ENCODE peak calls at places on chromosomes 13 and 19, in nine cellular contexts. B, E, K, G, S, R, L, T and I are unnamed samples.

GRCh38 chr13:43596924-43597598 is 189.7 kb downstream of the ENOX1 start:
- DNase-seq in L (no peak), S (no peak), K (no peak), E (no peak), B (no peak), G (no peak), T (no peak), R (no peak), I (no peak)

GRCh38 chr19:4742717-4743646 is 19.3 kb upstream of the DPP9 start:
- DNase-seq in K (no peak), E (no peak), T (no peak), S (peak), L (peak), B (peak), G (no peak), R (no peak), I (no peak)

GRCh38 chr19:18063463-18063862 is 23.3 kb downstream of the IL12RB1 start:
- DNase-seq in S (peak), R (peak), L (peak), B (peak), T (no peak), E (no peak), K (no peak), G (no peak), I (peak)

GRCh38 chr13:110713981-110714797 is 689 bp downstream of the ING1 start:
- DNase-seq in R (peak), G (no peak), K (peak), E (peak), T (peak), S (peak), B (peak), L (peak), I (peak)

GRCh38 chr13:113403255-113404104 is 39.5 kb upstream of the GRTP1 start:
- DNase-seq in S (no peak), L (no peak), R (no peak), E (no peak), B (no peak), K (no peak), G (no peak), T (no peak), I (no peak)

GRCh38 chr19:9435279-9436268 is at the start of gene ZNF266:
- DNase-seq in E (peak), R (peak), K (peak), S (peak), L (peak), B (peak), T (peak), G (peak), I (peak)

GRCh38 chr19:53945998-53946397 is 16.7 kb upstream of the CACNG8 start:
- DNase-seq in B (no peak), T (no peak), L (no peak), S (no peak), R (no peak), K (no peak), G (no peak), E (no peak), I (no peak)

GRCh38 chr13:75798353-75799245 is 162.5 kb downstream of the LMO7 start:
- DNase-seq in K (peak), B (no peak), L (no peak), E (no peak), G (peak), T (no peak), R (peak), S (no peak), I (peak)

GRCh38 chr13:22235950-22236290 is 565.0 kb downstream of the FGF9 start:
- DNase-seq in K (no peak), B (peak), G (no peak), E (no peak), L (no peak), T (no peak), R (no peak), S (peak), I (no peak)

GRCh38 chr13:45325806-45326205 is 15.2 kb downstream of the TPT1 start:
- DNase-seq in B (no peak), K (peak), S (no peak), G (no peak), R (peak), E (no peak), L (no peak), T (no peak), I (peak)

GRCh38 chr13:44148159-44148929 is 225.3 kb upstream of the SERP2 start:
- DNase-seq in K (peak), G (no peak), L (no peak), S (peak), E (no peak), T (no peak), B (no peak), R (peak), I (no peak)

GRCh38 chr19:5048091-5048726 is 79.3 kb downstream of the KDM4B start:
- DNase-seq in S (peak), L (peak), R (peak), K (peak), G (no peak), E (peak), B (peak), T (no peak), I (peak)

GRCh38 chr19:11321206-11322126 is 18.0 kb downstream of the RAB3D start:
- DNase-seq in K (no peak), T (no peak), S (no peak), E (no peak), G (no peak), B (peak), R (no peak), L (no peak), I (no peak)

GRCh38 chr13:101614491-101614890 is 162.0 kb downstream of the ITGBL1 start:
- DNase-seq in B (no peak), R (no peak), G (no peak), K (no peak), L (no peak), E (no peak), S (peak), T (no peak), I (no peak)

GRCh38 chr19:49758292-49758691 is 4.8 kb downstream of the TSKS start:
- DNase-seq in R (peak), L (no peak), G (no peak), E (no peak), B (no peak), S (no peak), K (peak), T (no peak), I (no peak)

GRCh38 chr13:26208292-26208691 is 13.8 kb downstream of the RNF6 start:
- DNase-seq in R (no peak), E (no peak), S (no peak), G (no peak), B (no peak), K (no peak), T (no peak), L (no peak), I (no peak)

GRCh38 chr13:21611385-21611784 is 7.4 kb upstream of the MICU2 start:
- DNase-seq in T (no peak), G (no peak), R (no peak), L (no peak), E (no peak), K (no peak), S (no peak), B (no peak), I (no peak)

GRCh38 chr13:105519766-105520165 is 1015.7 kb downstream of the EFNB2 start:
- DNase-seq in B (no peak), G (no peak), K (no peak), S (no peak), R (no peak), E (no peak), T (no peak), L (no peak), I (no peak)

GRCh38 chr19:50657222-50657669 is 8.0 kb downstream of the C19orf81 start:
- DNase-seq in R (no peak), E (no peak), B (no peak), L (no peak), K (no peak), T (no peak), S (no peak), G (no peak), I (no peak)

GRCh38 chr13:46893221-46893620 is 3.6 kb downstream of the HTR2A start:
- DNase-seq in K (peak), R (no peak), S (peak), T (no peak), G (no peak), B (peak), E (no peak), L (no peak), I (no peak)

GRCh38 chr19:55439052-55439451 is 4.0 kb downstream of the SHISA7 start:
- DNase-seq in B (no peak), E (no peak), G (no peak), K (no peak), T (no peak), R (no peak), L (no peak), S (no peak), I (no peak)

GRCh38 chr19:4213116-4213515 is 16.2 kb upstream of the EBI3 start:
- DNase-seq in T (no peak), S (no peak), K (no peak), R (no peak), E (no peak), B (no peak), G (no peak), L (no peak), I (no peak)

GRCh38 chr13:113898391-113898790 is 34.5 kb upstream of the GAS6 start:
- DNase-seq in E (no peak), K (no peak), S (no peak), G (no peak), L (no peak), T (no peak), R (no peak), B (no peak), I (no peak)

GRCh38 chr19:49106648-49107135 is 7.5 kb upstream of the LIN7B start:
- DNase-seq in S (peak), G (peak), K (peak), B (peak), L (peak), R (peak), E (peak), T (peak), I (peak)

GRCh38 chr13:66673401-66673800 is 556.7 kb downstream of the PCDH9 start:
- DNase-seq in T (no peak), E (no peak), K (peak), R (no peak), L (no peak), B (no peak), G (no peak), S (no peak), I (no peak)

GRCh38 chr13:66992183-66992582 is 238.0 kb downstream of the PCDH9 start:
- DNase-seq in K (no peak), G (no peak), E (peak), S (no peak), L (no peak), B (no peak), T (no peak), R (no peak), I (no peak)

GRCh38 chr13:113112893-113113845 is 7.6 kb downstream of the F7 start:
- DNase-seq in S (no peak), B (no peak), K (no peak), R (no peak), E (no peak), T (no peak), L (no peak), G (no peak), I (no peak)

GRCh38 chr19:35585844-35586243 is at the start of gene PMIS2:
- DNase-seq in L (peak), K (no peak), T (no peak), B (peak), S (peak), R (no peak), E (peak), G (no peak), I (no peak)

GRCh38 chr13:80436571-80437169 is 95.7 kb upstream of the SPRY2 start:
- DNase-seq in G (no peak), E (no peak), K (no peak), T (no peak), S (no peak), L (no peak), B (no peak), R (no peak), I (no peak)

GRCh38 chr19:58538257-58539168 is 5.4 kb upstream of the TRIM28 start:
- DNase-seq in K (no peak), S (peak), T (no peak), B (peak), G (no peak), E (no peak), R (no peak), L (no peak), I (peak)

GRCh38 chr19:11378319-11379189 is 4.1 kb downstream of the SWSAP1 start:
- DNase-seq in T (no peak), E (peak), L (peak), R (peak), B (peak), S (peak), K (peak), G (no peak), I (peak)

GRCh38 chr13:40755082-40755755 is 15.8 kb downstream of the MRPS31 start:
- DNase-seq in T (no peak), K (no peak), G (no peak), E (peak), L (no peak), S (no peak), R (no peak), B (no peak), I (no peak)

GRCh38 chr13:29721766-29722165 is 126.3 kb upstream of the SLC7A1 start:
- DNase-seq in B (no peak), L (no peak), R (no peak), G (no peak), E (no peak), S (no peak), T (no peak), K (no peak), I (no peak)

GRCh38 chr19:37933965-37934364 is 27.0 kb downstream of the SIPA1L3 start:
- DNase-seq in S (no peak), R (no peak), E (no peak), K (peak), T (no peak), G (no peak), L (no peak), B (no peak), I (peak)

GRCh38 chr19:10228925-10229324 is 2.2 kb downstream of the S1PR2 start:
- DNase-seq in B (peak), R (peak), G (no peak), T (peak), S (peak), E (peak), L (peak), K (peak), I (peak)

GRCh38 chr19:4053423-4054324 is 13.0 kb downstream of the ZBTB7A start:
- DNase-seq in E (no peak), T (no peak), G (no peak), K (peak), L (no peak), B (no peak), S (no peak), R (no peak), I (no peak)

GRCh38 chr13:48642061-48642460 is 11.7 kb upstream of the CYSLTR2 start:
- DNase-seq in S (no peak), L (no peak), E (no peak), K (no peak), B (no peak), R (no peak), T (no peak), G (no peak), I (no peak)

GRCh38 chr19:35349614-35350521 is 2.2 kb downstream of the FFAR1 start:
- DNase-seq in B (no peak), R (no peak), E (peak), K (no peak), G (no peak), L (no peak), S (no peak), T (no peak), I (no peak)

GRCh38 chr19:51093510-51094345 is 11.0 kb upstream of the KLK14 start:
- DNase-seq in K (no peak), T (no peak), S (no peak), L (no peak), R (peak), B (no peak), E (no peak), G (no peak), I (no peak)

DNA sequence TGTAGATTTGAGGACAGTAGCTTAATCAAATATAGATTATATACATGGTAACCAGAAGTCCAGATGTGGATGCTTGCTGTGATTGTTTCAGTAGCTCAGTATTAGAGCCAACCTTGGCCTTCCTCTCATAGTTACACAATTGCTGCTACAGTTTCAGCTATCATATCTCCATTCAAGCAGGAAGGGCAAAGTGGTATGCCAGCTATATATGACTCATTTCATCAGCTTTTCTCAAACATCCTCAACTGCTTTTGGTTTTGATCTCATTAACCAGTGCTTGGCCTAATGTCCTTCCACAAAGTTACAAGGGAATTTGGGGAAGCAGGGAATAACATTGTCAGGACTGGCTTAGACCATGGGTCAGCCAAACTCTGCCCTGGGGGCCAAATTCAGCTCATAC is 73.0 kb upstream of the MAB21L1 start:
- DNase-seq in S (no peak), R (peak), T (no peak), B (no peak), E (no peak), K (peak), G (no peak), L (no peak), I (no peak)
- TF ChIP-seq EZH2phosphoT487 in S (no peak), R (no peak), T (no peak), B (no peak), E (no peak), K (no peak), G (no peak), L (no peak), I (no peak)

GRCh38 chr19:17021793-17022590 is 4.6 kb downstream of the CPAMD8 start:
- DNase-seq in L (no peak), R (peak), E (no peak), B (no peak), G (no peak), T (no peak), K (peak), S (no peak), I (no peak)
- H3K27ac ChIP-seq in L (no peak), R (peak), E (no peak), B (no peak), G (no peak), T (no peak), K (no peak), S (no peak), I (no peak)

GRCh38 chr19:703329-703650 is 5.4 kb upstream of the PALM start:
- DNase-seq in R (no peak), K (no peak), B (no peak), L (no peak), T (no peak), E (no peak), S (no peak), G (no peak), I (no peak)
- H3K4me3 ChIP-seq in R (no peak), K (no peak), B (peak), L (peak), T (no peak), E (peak), S (no peak), G (peak), I (no peak)

DNA sequence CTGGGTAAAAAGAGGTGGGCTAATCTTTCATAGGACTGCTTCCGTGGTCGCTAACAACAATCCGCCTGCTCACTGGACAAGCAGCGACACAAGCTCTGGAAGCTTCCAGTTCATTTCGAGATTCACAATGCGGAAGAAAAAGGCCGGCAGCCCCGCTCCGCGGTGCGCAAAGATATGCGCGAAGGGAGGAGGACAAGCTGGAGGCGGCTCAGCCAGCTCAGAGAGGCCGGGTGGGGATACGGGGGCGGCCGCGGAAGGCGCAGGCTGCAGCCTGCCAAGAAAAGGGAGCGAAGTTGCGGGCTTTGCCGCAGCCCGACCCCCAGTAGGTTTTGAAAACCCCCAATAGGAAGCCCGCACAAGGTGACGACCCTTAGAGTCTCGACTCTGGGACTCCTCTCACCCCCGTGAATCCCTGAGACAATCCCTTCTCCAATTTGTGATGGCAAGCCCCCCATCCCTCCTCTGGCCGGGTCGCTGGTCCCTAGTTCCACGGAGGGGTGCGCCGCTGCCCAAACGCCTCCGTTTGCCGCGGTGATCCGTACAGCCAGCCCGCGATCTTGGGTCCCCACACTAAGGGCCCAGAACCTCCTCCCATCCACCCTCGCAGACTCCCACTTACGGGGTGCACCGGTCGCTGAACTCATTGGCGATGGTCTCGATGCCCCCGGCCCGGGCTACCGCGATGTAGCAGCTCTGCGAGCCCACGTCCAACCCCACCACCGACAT is 684 bp downstream of the HSPH1 start:
- DNase-seq in R (peak), K (peak), L (peak), E (peak), B (peak), G (no peak), S (peak), T (peak), I (peak)
- TF ChIP-seq EZH2phosphoT487 in R (no peak), K (no peak), L (no peak), E (no peak), B (no peak), G (no peak), S (no peak), T (no peak), I (no peak)

GRCh38 chr19:47157455-47158321 is 27.1 kb downstream of the SAE1 start:
- DNase-seq in K (peak), S (peak), B (peak), T (peak), L (no peak), G (no peak), E (peak), R (peak), I (peak)

GRCh38 chr19:47156861-47157454 is 26.3 kb downstream of the SAE1 start:
- DNase-seq in B (no peak), G (no peak), T (peak), R (no peak), L (no peak), K (no peak), S (no peak), E (no peak), I (no peak)

GRCh38 chr19:47158367-47158791 is 27.7 kb downstream of the SAE1 start:
- DNase-seq in B (no peak), K (no peak), R (no peak), S (no peak), L (no peak), E (no peak), G (no peak), T (no peak), I (no peak)

GRCh38 chr19:47161876-47162489 is 31.3 kb downstream of the SAE1 start:
- DNase-seq in B (no peak), S (no peak), T (no peak), R (no peak), E (no peak), K (peak), G (no peak), L (peak), I (no peak)

DNA sequence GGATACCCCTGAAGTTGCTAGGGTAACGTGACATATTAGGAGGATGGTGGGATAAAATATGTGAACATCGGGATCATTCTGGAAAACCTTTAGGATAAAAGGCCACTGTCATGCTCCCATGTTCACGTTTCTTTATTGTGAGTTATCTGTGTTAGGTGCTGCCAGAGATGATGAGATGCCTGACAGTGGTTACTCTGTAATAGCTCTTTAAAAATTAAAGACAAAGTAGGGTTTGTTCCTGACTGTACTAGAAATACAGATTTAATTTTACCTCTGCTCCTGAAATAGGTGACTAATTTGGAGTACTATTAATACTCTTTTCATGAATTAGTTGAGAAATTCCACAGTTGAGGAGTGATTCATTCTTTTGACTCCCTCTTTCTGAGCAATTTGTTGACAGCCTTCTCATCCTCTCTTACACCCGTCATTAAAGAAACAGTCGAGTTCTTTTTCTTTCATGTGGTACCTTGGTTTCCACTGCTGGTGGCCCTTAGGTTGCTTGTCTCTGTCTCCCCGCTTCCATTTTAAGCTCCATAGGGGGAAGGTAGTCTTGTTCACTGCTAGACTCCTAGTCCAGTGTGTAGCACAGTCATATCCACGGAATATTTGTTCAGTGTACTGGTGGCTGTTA is 28.4 kb downstream of the SAE1 start:
- DNase-seq in T (no peak), B (no peak), L (no peak), S (no peak), R (no peak), K (peak), E (no peak), G (no peak), I (no peak)
- H3K27ac ChIP-seq in T (peak), B (peak), L (peak), S (no peak), R (no peak), K (peak), E (no peak), G (peak), I (peak)